ENCODE peak calls at places on chromosomes 12 and 14, in five cellular contexts. D is IMR-90, Y is cardiac fibroblast, V is body of pancreas, J is spleen. A is an unnamed sample.

GRCh38 chr12:54439521-54440255 is 20.6 kb upstream of the ITGA5 start:
- DNase-seq in D (peak), Y (peak), V (no peak), J (no peak), A (peak)

GRCh38 chr12:19850341-19851065 is 411.2 kb downstream of the AEBP2 start:
- DNase-seq in D (peak), Y (peak), V (no peak), J (no peak), A (peak)

GRCh38 chr14:53638966-53639365 is 317.7 kb downstream of the BMP4 start:
- DNase-seq in D (peak), Y (no peak), V (no peak), J (no peak), A (no peak)

GRCh38 chr14:80316426-80316825 is 105.1 kb upstream of the DIO2 start:
- DNase-seq in D (peak), Y (no peak), V (no peak), J (no peak), A (peak)

GRCh38 chr12:1758887-1759286 is 61.5 kb upstream of the LRTM2 start:
- DNase-seq in D (peak), Y (no peak), V (no peak), J (no peak), A (no peak)

GRCh38 chr14:59246566-59246965 is 58.1 kb downstream of the DAAM1 start:
- DNase-seq in D (no peak), Y (peak), V (no peak), J (no peak), A (no peak)

GRCh38 chr14:81384900-81385299 is 15.2 kb downstream of the STON2 start:
- DNase-seq in D (no peak), Y (no peak), V (no peak), J (no peak), A (peak)

GRCh38 chr12:12726543-12727093 is 9.4 kb downstream of the CDKN1B start:
- DNase-seq in D (peak), Y (peak), V (no peak), J (no peak), A (peak)

GRCh38 chr12:4157122-4157521 is 116.4 kb upstream of the CCND2 start:
- DNase-seq in D (no peak), Y (no peak), V (no peak), J (no peak), A (no peak)

GRCh38 chr14:102907980-102908730 is 14.3 kb upstream of the AMN start:
- DNase-seq in D (no peak), Y (no peak), V (no peak), J (peak), A (no peak)

GRCh38 chr14:24367506-24368214 is at the start of gene NFATC4:
- DNase-seq in D (peak), Y (peak), V (peak), J (no peak), A (peak)

GRCh38 chr12:6500466-6500865 is 6.6 kb downstream of the NCAPD2 start:
- DNase-seq in D (no peak), Y (no peak), V (no peak), J (no peak), A (no peak)

GRCh38 chr12:119512772-119513497 is 80.6 kb upstream of the TMEM233 start:
- DNase-seq in D (no peak), Y (peak), V (no peak), J (no peak), A (peak)

GRCh38 chr12:101891462-101891971 is 14.1 kb downstream of the DRAM1 start:
- DNase-seq in D (peak), Y (peak), V (peak), J (no peak), A (peak)

GRCh38 chr12:46267618-46268348 is 1.1 kb downstream of the SLC38A1 start:
- DNase-seq in D (peak), Y (peak), V (peak), J (peak), A (peak)

GRCh38 chr14:99146991-99147740 is 124.8 kb downstream of the BCL11B start:
- DNase-seq in D (no peak), Y (no peak), V (no peak), J (no peak), A (no peak)

GRCh38 chr12:14958361-14959125 is 2.9 kb downstream of the ARHGDIB start:
- DNase-seq in D (no peak), Y (peak), V (no peak), J (peak), A (no peak)

GRCh38 chr12:14960548-14961465 is 594 bp downstream of the ARHGDIB start:
- DNase-seq in D (peak), Y (peak), V (no peak), J (peak), A (peak)

GRCh38 chr12:14959916-14960315 is 1.5 kb downstream of the ARHGDIB start:
- DNase-seq in D (no peak), Y (no peak), V (no peak), J (peak), A (no peak)

GRCh38 chr12:14959126-14959440 is 2.3 kb downstream of the ARHGDIB start:
- DNase-seq in D (no peak), Y (no peak), V (no peak), J (peak), A (no peak)

GRCh38 chr12:14959463-14959862 is 1.9 kb downstream of the ARHGDIB start:
- DNase-seq in D (no peak), Y (peak), V (no peak), J (no peak), A (no peak)
- H3K4me3 ChIP-seq in D (no peak), Y (no peak), V (no peak), J (peak), A (no peak)

DNA sequence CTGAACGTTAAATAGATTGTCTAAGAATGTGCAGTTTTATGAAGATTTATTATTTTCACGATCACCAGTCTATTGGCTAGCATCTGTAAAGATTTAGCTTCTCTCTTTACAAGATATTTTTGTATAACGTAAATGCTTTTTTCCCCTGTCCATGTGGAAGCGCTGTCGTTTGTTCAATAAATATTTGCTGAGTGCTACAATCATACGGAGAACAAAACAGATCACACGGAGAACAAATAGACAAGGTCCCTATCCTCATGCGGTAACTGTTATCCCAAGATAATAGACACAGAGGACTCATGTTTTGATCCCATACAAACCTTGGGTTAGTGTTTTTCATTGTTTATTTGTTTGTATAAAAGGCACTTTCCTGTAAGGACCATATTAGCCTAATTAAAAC is 397.5 kb downstream of the BCAT1 start:
- DNase-seq in D (no peak), Y (no peak), V (no peak), J (no peak), A (no peak)
- H3K4me3 ChIP-seq in D (no peak), Y (peak), V (no peak), J (no peak), A (no peak)

DNA sequence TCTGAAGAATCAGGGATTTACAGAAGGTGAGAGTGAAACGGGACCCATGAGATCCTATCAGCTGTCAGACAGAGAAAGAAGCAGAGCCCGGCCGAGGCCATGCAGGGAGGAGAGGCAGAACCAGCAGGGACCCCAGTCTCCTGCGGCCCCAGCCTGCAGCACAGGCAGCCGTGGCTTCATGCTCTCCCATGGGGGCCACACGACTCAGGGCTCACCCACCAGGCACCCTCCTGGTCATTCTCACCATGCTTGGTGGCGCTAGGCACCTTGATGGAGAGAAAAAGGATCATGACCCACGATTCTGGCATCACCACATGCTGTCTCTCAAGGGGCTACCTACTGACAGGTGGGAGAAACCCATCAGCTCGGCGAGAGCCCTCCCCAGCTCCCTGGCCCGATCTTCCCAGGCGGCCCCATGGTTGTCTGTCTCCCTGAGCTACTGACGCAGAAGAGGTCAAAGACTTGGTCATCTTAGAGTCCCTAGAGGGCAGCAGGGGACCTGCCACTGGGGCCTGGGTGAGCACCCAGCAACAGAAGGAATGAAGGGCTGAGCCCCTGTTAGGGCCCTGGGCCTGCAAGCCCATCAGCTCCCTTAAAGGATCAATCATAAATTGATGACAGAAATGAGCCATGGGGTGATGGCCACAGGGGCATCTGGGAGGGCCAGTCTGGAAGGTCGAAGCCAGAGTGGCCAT is 58.0 kb downstream of the ITPK1 start:
- DNase-seq in D (no peak), Y (no peak), V (no peak), J (no peak), A (no peak)
- H3K4me3 ChIP-seq in D (no peak), Y (no peak), V (no peak), J (no peak), A (no peak)

DNA sequence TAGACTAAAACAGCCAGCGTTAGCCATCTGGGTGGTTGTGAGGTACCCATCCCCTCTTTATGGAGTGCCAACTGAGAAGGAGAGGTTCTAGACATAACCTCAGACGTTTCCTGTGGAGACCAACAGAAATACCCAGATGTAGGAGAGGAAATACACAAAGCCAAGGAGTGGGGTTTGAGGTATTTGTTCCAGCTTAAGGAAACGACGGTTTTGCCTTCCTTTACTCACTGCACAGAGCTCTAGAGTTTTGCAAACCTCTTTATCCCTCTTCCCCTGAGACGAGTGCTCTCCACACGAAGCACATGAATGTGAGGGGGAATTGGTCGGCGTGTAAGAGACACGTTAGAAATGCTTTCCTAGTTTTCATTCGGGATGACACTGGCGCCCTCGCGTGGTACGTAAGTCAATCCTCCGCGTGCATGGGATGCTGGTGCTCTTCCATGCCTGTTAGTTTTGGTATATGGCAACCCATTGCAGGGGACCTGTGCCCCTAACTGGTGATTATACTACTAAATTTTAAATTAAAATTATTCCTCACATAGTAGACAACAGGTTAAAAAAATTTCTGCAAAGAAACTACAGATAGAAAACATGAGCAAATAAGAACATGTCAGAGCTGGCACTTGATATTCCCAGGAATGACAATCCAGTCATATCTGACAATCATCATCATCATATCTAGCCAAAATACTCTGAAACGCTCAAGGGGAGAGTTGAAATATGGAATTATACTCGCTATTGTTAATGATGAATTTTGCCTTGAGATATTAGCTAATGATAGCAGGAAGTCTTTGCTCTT is 121.7 kb downstream of the PPM1H start:
- DNase-seq in D (peak), Y (peak), V (peak), J (peak), A (peak)
- H3K4me3 ChIP-seq in D (no peak), Y (no peak), V (no peak), J (no peak), A (peak)